ENCODE peak calls at places on chromosomes 5 and 9, in ten cellular contexts. One of them, this sample, is unnamed.

GRCh38 chr9:135146766-135147472 is 59.5 kb downstream of the OLFM1 start:
- DNase-seq in cerebellar cortex: peak; percentile 35
- DNase-seq in nucleus accumbens: no peak
- DNase-seq in stimulated activated naive CD4-positive, alpha-beta T cell: no peak
- DNase-seq in lower leg skin: no peak
- DNase-seq in mesenteric fat pad: no peak
- DNase-seq in HFF-Myc: no peak
- DNase-seq in substantia nigra: no peak
- DNase-seq in ELR: no peak
- DNase-seq in GM23338: no peak
- DNase-seq in this sample: no peak

GRCh38 chr5:148002471-148002870 is 61.3 kb upstream of the SPINK5 start:
- DNase-seq in cerebellar cortex: no peak
- DNase-seq in nucleus accumbens: no peak
- DNase-seq in stimulated activated naive CD4-positive, alpha-beta T cell: no peak
- DNase-seq in lower leg skin: no peak
- DNase-seq in mesenteric fat pad: no peak
- DNase-seq in HFF-Myc: no peak
- DNase-seq in substantia nigra: no peak
- DNase-seq in ELR: no peak
- DNase-seq in GM23338: no peak
- DNase-seq in this sample: no peak

GRCh38 chr9:98010450-98010849 is 27.3 kb downstream of the ANP32B start:
- DNase-seq in cerebellar cortex: peak; percentile 38
- DNase-seq in nucleus accumbens: no peak
- DNase-seq in stimulated activated naive CD4-positive, alpha-beta T cell: no peak
- DNase-seq in lower leg skin: no peak
- DNase-seq in mesenteric fat pad: no peak
- DNase-seq in HFF-Myc: no peak
- DNase-seq in substantia nigra: no peak
- DNase-seq in ELR: peak; percentile 87
- DNase-seq in GM23338: peak; percentile 56
- DNase-seq in this sample: no peak

GRCh38 chr5:139272471-139273321 is 20.8 kb upstream of the MATR3 start:
- DNase-seq in cerebellar cortex: no peak
- DNase-seq in nucleus accumbens: no peak
- DNase-seq in stimulated activated naive CD4-positive, alpha-beta T cell: peak; percentile 16
- DNase-seq in lower leg skin: no peak
- DNase-seq in mesenteric fat pad: no peak
- DNase-seq in HFF-Myc: no peak
- DNase-seq in substantia nigra: no peak
- DNase-seq in ELR: peak; percentile 82
- DNase-seq in GM23338: no peak
- DNase-seq in this sample: no peak

GRCh38 chr5:132484386-132484715 is 6.2 kb downstream of the IRF1 start:
- DNase-seq in cerebellar cortex: no peak
- DNase-seq in nucleus accumbens: no peak
- DNase-seq in stimulated activated naive CD4-positive, alpha-beta T cell: no peak
- DNase-seq in lower leg skin: no peak
- DNase-seq in mesenteric fat pad: peak; percentile 71
- DNase-seq in HFF-Myc: no peak
- DNase-seq in substantia nigra: no peak
- DNase-seq in ELR: no peak
- DNase-seq in GM23338: no peak
- DNase-seq in this sample: no peak

GRCh38 chr5:6407547-6408259 is 29.4 kb upstream of the MED10 start:
- DNase-seq in cerebellar cortex: no peak
- DNase-seq in nucleus accumbens: no peak
- DNase-seq in stimulated activated naive CD4-positive, alpha-beta T cell: no peak
- DNase-seq in lower leg skin: no peak
- DNase-seq in mesenteric fat pad: no peak
- DNase-seq in HFF-Myc: no peak
- DNase-seq in substantia nigra: no peak
- DNase-seq in ELR: no peak
- DNase-seq in GM23338: no peak
- DNase-seq in this sample: no peak

GRCh38 chr9:14533867-14534650 is 159.2 kb downstream of the ZDHHC21 start:
- DNase-seq in cerebellar cortex: no peak
- DNase-seq in nucleus accumbens: no peak
- DNase-seq in stimulated activated naive CD4-positive, alpha-beta T cell: no peak
- DNase-seq in lower leg skin: no peak
- DNase-seq in mesenteric fat pad: no peak
- DNase-seq in HFF-Myc: no peak
- DNase-seq in substantia nigra: no peak
- DNase-seq in ELR: no peak
- DNase-seq in GM23338: peak; percentile 8
- DNase-seq in this sample: no peak

GRCh38 chr5:58015175-58015574 is 444.7 kb downstream of the PLK2 start:
- DNase-seq in cerebellar cortex: no peak
- DNase-seq in nucleus accumbens: no peak
- DNase-seq in stimulated activated naive CD4-positive, alpha-beta T cell: no peak
- DNase-seq in lower leg skin: no peak
- DNase-seq in mesenteric fat pad: no peak
- DNase-seq in HFF-Myc: no peak
- DNase-seq in substantia nigra: no peak
- DNase-seq in ELR: no peak
- DNase-seq in GM23338: no peak
- DNase-seq in this sample: no peak

GRCh38 chr9:13915591-13916301 is 398.2 kb downstream of the NFIB start:
- DNase-seq in cerebellar cortex: no peak
- DNase-seq in nucleus accumbens: no peak
- DNase-seq in stimulated activated naive CD4-positive, alpha-beta T cell: no peak
- DNase-seq in lower leg skin: no peak
- DNase-seq in mesenteric fat pad: no peak
- DNase-seq in HFF-Myc: no peak
- DNase-seq in substantia nigra: no peak
- DNase-seq in ELR: no peak
- DNase-seq in GM23338: no peak
- DNase-seq in this sample: no peak

GRCh38 chr5:170739446-170739845 is 44.1 kb upstream of the GABRP start:
- DNase-seq in cerebellar cortex: no peak
- DNase-seq in nucleus accumbens: no peak
- DNase-seq in stimulated activated naive CD4-positive, alpha-beta T cell: no peak
- DNase-seq in lower leg skin: no peak
- DNase-seq in mesenteric fat pad: no peak
- DNase-seq in HFF-Myc: no peak
- DNase-seq in substantia nigra: no peak
- DNase-seq in ELR: no peak
- DNase-seq in GM23338: no peak
- DNase-seq in this sample: no peak

This sample was measured in lung.